ENCODE peak calls at places on chromosomes 12 and 14, in five cellular contexts. F, P, O, X and V are unnamed samples.

GRCh38 chr12:48903363-48903981 is 21.8 kb downstream of the FKBP11 start:
- DNase-seq in P (peak), O (no peak), X (no peak), F (no peak), V (no peak)

GRCh38 chr12:59839514-59839913 is 243.7 kb downstream of the SLC16A7 start:
- DNase-seq in O (no peak), P (peak), F (no peak), X (no peak), V (no peak)

GRCh38 chr12:110012137-110012536 is 12.9 kb downstream of the ANKRD13A start:
- DNase-seq in P (no peak), F (no peak), O (no peak), X (no peak), V (no peak)

GRCh38 chr14:65164068-65164824 is 61.9 kb upstream of the MAX start:
- DNase-seq in O (peak), F (no peak), X (no peak), P (peak), V (no peak)

GRCh38 chr12:11486623-11487444 is 91.5 kb upstream of the PRB2 start:
- DNase-seq in X (no peak), P (peak), F (no peak), O (peak), V (peak)

GRCh38 chr12:1496162-1496925 is 98.0 kb downstream of the FBXL14 start:
- DNase-seq in X (no peak), O (no peak), P (no peak), F (no peak), V (no peak)

GRCh38 chr14:54600685-54601084 is 33.8 kb downstream of the SAMD4A start:
- DNase-seq in O (no peak), P (no peak), F (no peak), X (no peak), V (no peak)

GRCh38 chr14:99354166-99354875 is 82.3 kb upstream of the BCL11B start:
- DNase-seq in X (no peak), F (no peak), P (no peak), O (no peak), V (no peak)

GRCh38 chr12:30968211-30968610 is 41.7 kb downstream of the TSPAN11 start:
- DNase-seq in F (no peak), P (no peak), X (no peak), O (no peak), V (no peak)

GRCh38 chr12:88876867-88877266 is 296.6 kb upstream of the KITLG start:
- DNase-seq in O (no peak), P (no peak), X (no peak), F (no peak), V (no peak)

GRCh38 chr12:131853832-131854797 is 25.9 kb downstream of the MMP17 start:
- DNase-seq in P (no peak), O (no peak), X (no peak), F (no peak), V (no peak)

GRCh38 chr12:105935981-105936380 is 202.8 kb downstream of the NUAK1 start:
- DNase-seq in X (no peak), O (no peak), P (peak), F (no peak), V (no peak)

GRCh38 chr12:55188974-55189556 is 31.8 kb upstream of the OR10A7 start:
- DNase-seq in O (peak), P (peak), F (no peak), X (no peak), V (no peak)

GRCh38 chr12:29026419-29026818 is 122.7 kb upstream of the FAR2 start:
- DNase-seq in F (no peak), P (no peak), X (no peak), O (no peak), V (no peak)

GRCh38 chr12:27511031-27511722 is 12.8 kb upstream of the PPFIBP1 start:
- DNase-seq in F (no peak), O (no peak), P (no peak), X (no peak), V (no peak)

GRCh38 chr12:132672678-132673077 is 14.5 kb downstream of the POLE start:
- DNase-seq in X (no peak), P (no peak), O (no peak), F (no peak), V (no peak)

GRCh38 chr12:66188584-66189475 is at the start of gene IRAK3:
- DNase-seq in X (peak), F (no peak), O (peak), P (peak), V (no peak)

GRCh38 chr12:98438826-98439225 is 76.6 kb upstream of the TMPO start:
- DNase-seq in P (no peak), O (no peak), F (no peak), X (no peak), V (no peak)

GRCh38 chr12:109239179-109239578 is 69.9 kb downstream of the FOXN4 start:
- DNase-seq in O (no peak), P (no peak), F (no peak), X (no peak), V (no peak)

GRCh38 chr14:67413806-67414769 is 2.1 kb upstream of the PLEK2 start:
- DNase-seq in P (peak), F (no peak), X (no peak), O (no peak), V (no peak)

GRCh38 chr14:99995700-99996356 is 69.4 kb upstream of the EVL start:
- DNase-seq in P (peak), F (no peak), O (peak), X (no peak), V (no peak)

GRCh38 chr14:80959448-80960006 is 4.1 kb downstream of the TSHR start:
- DNase-seq in X (no peak), F (no peak), P (no peak), O (peak), V (no peak)

GRCh38 chr12:57694459-57695019 is 607 bp downstream of the OS9 start:
- DNase-seq in X (no peak), F (no peak), O (peak), P (peak), V (peak)

GRCh38 chr12:130764073-130764472 is 48.0 kb upstream of the RIMBP2 start:
- DNase-seq in P (peak), O (no peak), X (no peak), F (no peak), V (no peak)

GRCh38 chr12:10143205-10143604 is 13.2 kb upstream of the CLEC7A start:
- DNase-seq in O (no peak), P (peak), X (no peak), F (no peak), V (no peak)

GRCh38 chr12:46089414-46090162 is 99.2 kb upstream of the SCAF11 start:
- DNase-seq in F (no peak), X (no peak), P (no peak), O (no peak), V (no peak)

GRCh38 chr12:49358548-49359141 is 8.6 kb upstream of the SPATS2 start:
- DNase-seq in X (no peak), O (peak), P (peak), F (no peak), V (peak)

GRCh38 chr12:60059180-60059579 is 463.4 kb downstream of the SLC16A7 start:
- DNase-seq in X (no peak), O (no peak), F (no peak), P (no peak), V (no peak)

GRCh38 chr12:131947482-131948027 is 2.2 kb upstream of the EP400 start:
- DNase-seq in F (no peak), P (no peak), O (no peak), X (no peak), V (no peak)

GRCh38 chr12:114667669-114668150 is 16.3 kb downstream of the TBX3 start:
- DNase-seq in P (no peak), X (no peak), O (no peak), F (no peak), V (no peak)

GRCh38 chr12:5013206-5013830 is 30.4 kb upstream of the KCNA5 start:
- DNase-seq in F (no peak), O (peak), P (no peak), X (no peak), V (peak)

GRCh38 chr12:58291106-58291505 is 349.7 kb downstream of the ATP23 start:
- DNase-seq in F (no peak), P (no peak), O (no peak), X (no peak), V (no peak)

GRCh38 chr14:71701990-71702389 is 230.2 kb upstream of the RGS6 start:
- DNase-seq in O (no peak), X (no peak), P (no peak), F (no peak), V (no peak)

GRCh38 chr14:89469210-89470198 is 52.5 kb upstream of the FOXN3 start:
- DNase-seq in P (no peak), O (no peak), X (no peak), F (no peak), V (peak)

GRCh38 chr12:68159681-68160304 is at the start of gene IFNG:
- DNase-seq in P (no peak), X (no peak), F (no peak), O (no peak), V (no peak)

GRCh38 chr14:87430810-87431209 is 562.2 kb downstream of the GALC start:
- DNase-seq in F (no peak), P (no peak), O (no peak), X (no peak), V (no peak)

GRCh38 chr14:26636571-26636970 is 38.7 kb upstream of the NOVA1 start:
- DNase-seq in P (no peak), X (no peak), F (no peak), O (peak), V (no peak)

GRCh38 chr14:94129111-94129757 is at the start of gene IFI27L2:
- DNase-seq in P (peak), F (peak), O (peak), X (peak), V (peak)

GRCh38 chr12:57904848-57905811 is 36.2 kb upstream of the ATP23 start:
- DNase-seq in O (peak), F (no peak), X (no peak), P (peak), V (peak)

GRCh38 chr12:86264451-86265328 is 8.5 kb upstream of the MGAT4C start:
- DNase-seq in F (no peak), X (no peak), P (no peak), O (no peak), V (no peak)